ENCODE peak calls at places on chromosomes 3 and 15, in six cellular contexts. A is mesendoderm; M is activated T-helper 2 cell treated with anti-CD3 and anti-CD28 coated beads, Interferon-gamma antibody, Interleukin-2, Interleukin-4, amounts not matched to agents 10 μg/mL and 5 μg/mL and 100 μg/mL, durations not matched to agents 14 hours and 24 hours and 36 hours; Y is COLO829; T is prostate gland; P is sciatic nerve. K is an unnamed sample.

GRCh38 chr3:46947981-46948791 is 28.4 kb downstream of the CCDC12 start:
- DNase-seq in A (peak; percentile 88), M (peak; percentile 65), Y (no peak), T (peak; percentile 37), P (no peak), K (peak; percentile 92)

GRCh38 chr3:48285132-48285531 is 44.2 kb downstream of the ZNF589 start:
- DNase-seq in A (no peak), M (no peak), Y (no peak), T (no peak), P (no peak), K (no peak)

GRCh38 chr15:67799801-67800205 is 25.5 kb upstream of the SKOR1 start:
- DNase-seq in A (no peak), M (no peak), Y (no peak), T (no peak), P (no peak), K (no peak)

GRCh38 chr3:140062461-140062860 is 127.5 kb downstream of the CLSTN2 start:
- DNase-seq in A (no peak), M (no peak), Y (no peak), T (no peak), P (no peak), K (no peak)

GRCh38 chr3:182470187-182470586 is 323.1 kb upstream of the ATP11B start:
- DNase-seq in A (no peak), M (no peak), Y (no peak), T (no peak), P (no peak), K (no peak)

GRCh38 chr3:186099178-186099577 is 9.7 kb downstream of the ETV5 start:
- DNase-seq in A (no peak), M (no peak), Y (peak; percentile 51), T (peak; percentile 42), P (peak; percentile 80), K (no peak)

GRCh38 chr3:60202052-60202753 is 1049.0 kb downstream of the FHIT start:
- DNase-seq in A (no peak), M (no peak), Y (no peak), T (no peak), P (no peak), K (no peak)

GRCh38 chr3:149832086-149832485 is 19.1 kb downstream of the RNF13 start:
- DNase-seq in A (no peak), M (no peak), Y (no peak), T (no peak), P (no peak), K (no peak)

GRCh38 chr3:13219902-13220296 is 146.7 kb upstream of the IQSEC1 start:
- DNase-seq in A (no peak), M (no peak), Y (no peak), T (no peak), P (no peak), K (no peak)

GRCh38 chr15:39919740-39920509 is at the start of gene GPR176:
- DNase-seq in A (peak; percentile 77), M (peak; percentile 18), Y (no peak), T (peak; percentile 16), P (peak; percentile 65), K (peak; percentile 60)

GRCh38 chr3:62884041-62884870 is 9.0 kb upstream of the CADPS start:
- DNase-seq in A (peak; percentile 14), M (no peak), Y (no peak), T (no peak), P (no peak), K (no peak)

GRCh38 chr3:189170559-189170958 is 1.2 kb upstream of the TPRG1 start:
- DNase-seq in A (no peak), M (no peak), Y (no peak), T (no peak), P (no peak), K (no peak)

GRCh38 chr15:79195802-79196201 is 86.7 kb upstream of the ANKRD34C start:
- DNase-seq in A (no peak), M (no peak), Y (no peak), T (no peak), P (no peak), K (no peak)

GRCh38 chr15:92655178-92655995 is at the start of gene FAM174B:
- DNase-seq in A (peak; percentile 84), M (no peak), Y (no peak), T (peak; percentile 56), P (no peak), K (no peak)

GRCh38 chr15:33581032-33581431 is 270.3 kb downstream of the RYR3 start:
- DNase-seq in A (peak; percentile 76), M (no peak), Y (peak; percentile 41), T (no peak), P (no peak), K (peak; percentile 94)

GRCh38 chr3:150555859-150556436 is 9.4 kb downstream of the EIF2A start:
- DNase-seq in A (no peak), M (no peak), Y (no peak), T (no peak), P (no peak), K (no peak)

GRCh38 chr3:33186524-33187367 is 31.9 kb downstream of the SUSD5 start:
- DNase-seq in A (no peak), M (no peak), Y (peak; percentile 63), T (no peak), P (no peak), K (peak; percentile 45)

GRCh38 chr15:60074181-60074885 is 70.2 kb downstream of the FOXB1 start:
- DNase-seq in A (no peak), M (no peak), Y (peak; percentile 8), T (peak; percentile 43), P (no peak), K (no peak)

GRCh38 chr3:125120370-125121122 is 64.7 kb upstream of the HEG1 start:
- DNase-seq in A (peak; percentile 93), M (no peak), Y (no peak), T (no peak), P (no peak), K (no peak)

GRCh38 chr3:49333091-49333490 is 6.8 kb downstream of the USP4 start:
- DNase-seq in A (no peak), M (no peak), Y (no peak), T (no peak), P (no peak), K (no peak)

GRCh38 chr3:181712505-181713299 is 977 bp downstream of the SOX2 start:
- DNase-seq in A (peak; percentile 76), M (no peak), Y (no peak), T (peak; percentile 33), P (no peak), K (no peak)

GRCh38 chr3:160174621-160175020 is 50.6 kb upstream of the C3orf80 start:
- DNase-seq in A (no peak), M (no peak), Y (no peak), T (no peak), P (no peak), K (no peak)

GRCh38 chr3:3625461-3626271 is 173.6 kb upstream of the LRRN1 start:
- DNase-seq in A (peak; percentile 98), M (no peak), Y (no peak), T (no peak), P (no peak), K (peak; percentile 45)

GRCh38 chr3:100029689-100030088 is 84.6 kb downstream of the FILIP1L start:
- DNase-seq in A (no peak), M (no peak), Y (no peak), T (no peak), P (no peak), K (no peak)

GRCh38 chr15:70447081-70447480 is 316.3 kb downstream of the UACA start:
- DNase-seq in A (no peak), M (no peak), Y (no peak), T (no peak), P (no peak), K (no peak)

GRCh38 chr15:62112051-62112450 is 45.3 kb downstream of the C2CD4A start:
- DNase-seq in A (no peak), M (no peak), Y (no peak), T (no peak), P (no peak), K (no peak)

GRCh38 chr3:113532698-113533533 is 561 bp downstream of the SIDT1 start:
- DNase-seq in A (peak; percentile 26), M (peak; percentile 32), Y (no peak), T (peak; percentile 26), P (no peak), K (no peak)

GRCh38 chr15:67892559-67893377 is 52.9 kb upstream of the RNU6-1 start:
- DNase-seq in A (no peak), M (no peak), Y (no peak), T (no peak), P (no peak), K (no peak)

GRCh38 chr3:153961498-153961897 is 159.7 kb upstream of the ARHGEF26 start:
- DNase-seq in A (peak; percentile 81), M (no peak), Y (no peak), T (no peak), P (no peak), K (no peak)

GRCh38 chr15:25323420-25323819 is 115.4 kb downstream of the UBE3A start:
- DNase-seq in A (no peak), M (no peak), Y (no peak), T (no peak), P (no peak), K (no peak)

GRCh38 chr3:69252631-69253030 is 130.2 kb upstream of the LMOD3 start:
- DNase-seq in A (no peak), M (no peak), Y (no peak), T (no peak), P (no peak), K (peak; percentile 74)

GRCh38 chr3:69032137-69032536 is 18.7 kb upstream of the EOGT start:
- DNase-seq in A (no peak), M (no peak), Y (peak; percentile 45), T (no peak), P (no peak), K (peak; percentile 72)

GRCh38 chr3:111070772-111071256 is 802 bp upstream of the NECTIN3 start:
- DNase-seq in A (no peak), M (no peak), Y (no peak), T (no peak), P (no peak), K (no peak)